ENCODE peak calls at places on chromosomes 13 and 19, in seven cellular contexts. G is tibial artery; V is lung; W is BE2C; E is Peyer's patch; I is uterus; T is CD8-positive, alpha-beta T cell. X is an unnamed sample. For H3K27me3, the result is how much of the 10 kb centered on the place peaks cover.

GRCh38 chr19:31516756-31517155 is 167.5 kb upstream of the TSHZ3 start:
- DNase-seq in T (no peak), I (no peak), W (no peak), E (no peak), G (no peak), V (no peak), X (no peak)

GRCh38 chr19:6568816-6569215 is 22.1 kb downstream of the CD70 start:
- DNase-seq in V (no peak), I (no peak), G (no peak), E (no peak), W (no peak), T (no peak), X (no peak)

GRCh38 chr19:45178262-45179062 is at the start of gene BLOC1S3:
- DNase-seq in E (peak), W (peak), G (peak), I (peak), V (peak), T (peak), X (peak)

GRCh38 chr19:15722956-15723355 is 4.9 kb upstream of the OR10H2 start:
- DNase-seq in E (no peak), W (no peak), G (no peak), V (no peak), I (no peak), T (no peak), X (no peak)

GRCh38 chr13:45102136-45102802 is 18.0 kb upstream of the GTF2F2 start:
- DNase-seq in T (no peak), W (no peak), E (no peak), V (no peak), I (no peak), G (no peak), X (no peak)

GRCh38 chr19:7336321-7336973 is 12.3 kb upstream of the ARHGEF18 start:
- DNase-seq in E (no peak), G (no peak), V (no peak), I (no peak), W (no peak), T (no peak), X (no peak)

GRCh38 chr13:96862093-96862492 is 132.2 kb downstream of the OXGR1 start:
- DNase-seq in T (no peak), E (no peak), W (no peak), I (no peak), V (no peak), G (no peak), X (no peak)

GRCh38 chr13:108193806-108194205 is 21.5 kb downstream of the LIG4 start:
- DNase-seq in W (no peak), T (no peak), I (no peak), E (no peak), V (no peak), G (no peak), X (no peak)

GRCh38 chr13:21511841-21512240 is 52.7 kb upstream of the ZDHHC20 start:
- DNase-seq in V (no peak), E (no peak), W (no peak), G (no peak), I (no peak), T (no peak), X (no peak)

GRCh38 chr19:58170860-58171259 is 12.0 kb upstream of the ZNF274 start:
- DNase-seq in I (no peak), T (no peak), V (no peak), W (no peak), E (no peak), G (no peak), X (no peak)

GRCh38 chr19:50357178-50358100 is 8.0 kb downstream of the NAPSA start:
- DNase-seq in E (peak), V (peak), T (peak), G (peak), W (peak), I (peak), X (peak)

GRCh38 chr19:10010247-10010691 is at the start of gene COL5A3:
- DNase-seq in V (peak), G (peak), W (no peak), I (peak), T (no peak), E (peak), X (no peak)

GRCh38 chr19:51422053-51422448 is 4.6 kb upstream of the SIGLEC10 start:
- DNase-seq in W (peak), I (no peak), T (peak), E (peak), G (peak), V (peak), X (peak)

GRCh38 chr19:51417807-51418152 is 338 bp upstream of the SIGLEC10 start:
- DNase-seq in V (no peak), I (no peak), W (no peak), E (no peak), G (no peak), T (no peak), X (no peak)

GRCh38 chr19:51417107-51417806 is at the start of gene SIGLEC10:
- DNase-seq in G (peak), V (peak), W (no peak), T (no peak), E (peak), I (no peak), X (peak)

GRCh38 chr19:51418707-51419106 is 1.3 kb upstream of the SIGLEC10 start:
- DNase-seq in V (no peak), E (no peak), I (no peak), W (no peak), T (no peak), G (no peak), X (no peak)

GRCh38 chr19:51421229-51422052 is 4.0 kb upstream of the SIGLEC10 start:
- DNase-seq in G (no peak), T (no peak), E (no peak), V (no peak), I (no peak), W (no peak), X (no peak)
- TF ChIP-seq CTCF in G (no peak), T (no peak), E (no peak), V (no peak), I (no peak), W (no peak), X (no peak)

GRCh38 chr13:28822161-28822560 is 2.0 kb downstream of the MTUS2 start:
- DNase-seq in T (no peak), W (no peak), G (no peak), I (no peak), V (no peak), E (no peak), X (no peak)
- H3K27me3 ChIP-seq in T (under half), W (half or more), G (under half), I (under half), V (under half), E (under half), X (under half)

GRCh38 chr19:29121684-29122083 is 91.3 kb downstream of the UQCRFS1 start:
- DNase-seq in T (no peak), I (no peak), V (no peak), G (peak), E (no peak), W (no peak), X (no peak)
- TF ChIP-seq CTCF in T (no peak), I (peak), V (no peak), G (no peak), E (no peak), W (peak), X (peak)

GRCh38 chr13:113748862-113749451 is 10.1 kb upstream of the TMEM255B start:
- DNase-seq in W (peak), T (no peak), G (no peak), V (no peak), E (no peak), I (no peak), X (no peak)
- H3K27me3 ChIP-seq in W (under half), T (under half), G (under half), V (under half), E (under half), I (under half), X (under half)

DNA sequence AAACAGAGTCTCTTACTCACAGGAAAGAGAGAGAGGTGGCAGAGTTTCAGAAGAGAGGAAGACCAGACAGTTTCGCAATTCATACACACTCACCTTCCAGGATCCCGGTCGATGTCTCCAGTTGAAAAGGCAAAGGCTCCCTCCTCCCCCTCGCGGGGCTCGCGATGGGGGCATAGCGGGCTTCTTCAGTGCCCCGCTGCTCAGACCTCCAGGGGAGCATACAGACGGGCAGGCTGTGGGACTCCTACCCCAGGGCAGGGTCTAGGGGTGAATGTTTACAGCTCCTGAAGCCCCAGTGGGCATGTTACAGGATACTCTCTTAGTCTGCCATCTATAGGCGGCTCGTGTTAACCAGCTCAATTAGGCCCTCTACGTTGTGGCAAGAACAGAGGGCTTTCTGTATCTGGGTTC is 139.2 kb downstream of the SLITRK5 start:
- DNase-seq in E (no peak), W (no peak), G (no peak), V (no peak), I (no peak), T (no peak), X (no peak)
- TF ChIP-seq CTCF in E (no peak), W (no peak), G (no peak), V (no peak), I (no peak), T (no peak), X (no peak)

GRCh38 chr13:51826606-51827005 is 18.4 kb downstream of the TMEM272 start:
- DNase-seq in W (no peak), I (peak), T (no peak), V (no peak), E (no peak), G (no peak), X (no peak)

GRCh38 chr13:51823861-51824260 is 19.9 kb upstream of the DHRS12 start:
- DNase-seq in E (no peak), T (no peak), I (no peak), G (no peak), V (no peak), W (no peak), X (no peak)

GRCh38 chr13:51827254-51827653 is 17.7 kb downstream of the TMEM272 start:
- DNase-seq in E (no peak), T (no peak), V (no peak), G (no peak), I (no peak), W (no peak), X (no peak)

GRCh38 chr13:51825165-51825592 is 19.8 kb downstream of the TMEM272 start:
- DNase-seq in T (no peak), I (peak), E (no peak), W (no peak), V (no peak), G (no peak), X (no peak)

GRCh38 chr13:51825681-51826254 is 19.2 kb downstream of the TMEM272 start:
- DNase-seq in E (no peak), T (no peak), V (no peak), W (no peak), G (no peak), I (no peak), X (no peak)
- H3K27me3 ChIP-seq in E (under half), T (under half), V (under half), W (under half), G (under half), I (under half), X (under half)

GRCh38 chr13:25632166-25632888 is 260.6 kb downstream of the ATP8A2 start:
- DNase-seq in G (no peak), E (no peak), T (no peak), W (no peak), I (no peak), V (peak), X (no peak)
- TF ChIP-seq CTCF in G (no peak), E (no peak), T (no peak), W (no peak), I (no peak), V (no peak), X (no peak)

DNA sequence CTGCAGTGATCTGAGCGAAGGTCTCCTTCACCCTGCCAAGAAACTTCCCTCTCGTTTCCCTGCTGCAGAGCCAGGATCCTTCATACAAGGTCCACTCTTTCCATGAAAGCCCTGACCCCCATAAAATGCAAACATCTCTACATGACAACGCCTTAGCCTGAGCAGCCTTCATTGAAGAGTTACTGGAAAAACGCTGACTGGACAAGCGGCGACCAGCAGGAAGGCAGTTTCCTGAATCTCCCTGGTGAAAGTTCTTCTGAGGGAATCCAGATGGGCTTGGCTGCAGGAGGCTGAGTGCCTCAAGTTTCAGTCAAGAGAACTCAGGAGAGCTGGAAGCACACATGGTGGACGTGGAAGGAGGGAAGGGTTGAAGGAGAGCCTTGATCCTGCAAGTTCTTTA is 17.7 kb downstream of the GSX1 start:
- DNase-seq in G (no peak), W (no peak), T (no peak), E (no peak), I (no peak), V (no peak), X (no peak)
- H3K27me3 ChIP-seq in G (under half), W (half or more), T (under half), E (under half), I (under half), V (under half), X (under half)

DNA sequence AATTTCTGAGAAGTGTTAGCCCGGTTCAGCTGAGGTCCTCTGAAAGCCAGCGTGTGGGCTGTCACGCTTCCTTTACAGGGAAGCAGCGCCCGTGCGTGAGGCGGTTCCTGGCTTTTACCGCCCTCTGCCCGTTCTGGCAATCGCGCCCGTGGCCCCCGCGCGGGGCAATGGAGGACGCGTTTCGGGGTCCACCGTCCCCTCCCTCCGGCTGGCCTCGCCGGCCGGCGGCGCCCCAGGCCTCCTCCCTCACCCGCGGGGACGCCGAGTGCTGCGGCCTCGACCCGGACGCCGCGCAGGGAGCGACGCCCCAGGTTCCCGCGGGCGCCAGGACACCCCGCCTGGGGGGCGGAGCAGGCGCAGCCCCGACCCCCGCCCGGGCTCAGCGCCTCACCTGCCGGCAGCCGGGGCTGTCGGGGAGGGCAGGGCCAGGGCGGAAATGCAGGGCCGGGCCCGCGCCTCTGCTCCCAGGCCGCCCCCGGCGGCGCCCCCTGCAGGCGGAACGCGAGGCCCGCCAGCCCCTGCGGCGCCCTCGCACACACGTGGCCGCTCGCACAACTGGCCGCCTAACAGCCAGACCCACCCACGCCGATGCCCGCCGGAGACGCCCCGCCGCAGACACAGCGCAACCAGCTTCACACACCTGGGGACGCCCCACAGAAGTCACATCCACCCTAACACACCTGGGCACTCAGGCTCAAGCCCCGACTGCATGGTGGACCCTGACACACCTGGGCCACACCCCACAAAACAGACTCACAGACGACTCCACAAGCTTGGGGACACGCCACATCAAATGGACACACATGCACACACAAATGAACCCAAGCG is at the start of gene GGACT:
- DNase-seq in I (peak), E (peak), T (peak), W (peak), V (peak), G (peak), X (peak)
- TF ChIP-seq CTCF in I (peak), E (peak), T (peak), W (peak), V (peak), G (peak), X (peak)

GRCh38 chr19:3013261-3013725 is 15.8 kb downstream of the TLE2 start:
- DNase-seq in W (no peak), E (no peak), V (no peak), I (no peak), G (no peak), T (no peak), X (no peak)
- H3K27me3 ChIP-seq in W (under half), E (under half), V (under half), I (under half), G (under half), T (under half), X (under half)